ENCODE peak calls at places on chromosomes 12 and 14, in six cellular contexts. W is brain microvascular endothelial cell, O is choroid plexus epithelial cell, P is glutamatergic neuron, Y is HepG2, J is Panc1. H is an unnamed sample.

GRCh38 chr14:60311417-60311816 is 62.4 kb downstream of the PPM1A start:
- DNase-seq in W (peak), O (peak), P (no peak), Y (no peak), J (no peak), H (no peak)

GRCh38 chr12:100794441-100795192 is at the start of gene ANO4:
- DNase-seq in W (no peak), O (peak), P (peak), Y (no peak), J (no peak), H (peak)

GRCh38 chr14:79448922-79449321 is 762.4 kb downstream of the DIO2 start:
- DNase-seq in W (no peak), O (no peak), P (no peak), Y (no peak), J (no peak), H (no peak)

GRCh38 chr12:116863275-116863767 is 17.9 kb downstream of the HRK start:
- DNase-seq in W (peak), O (peak), P (no peak), Y (peak), J (no peak), H (no peak)

GRCh38 chr14:54890794-54891193 is 11.8 kb downstream of the GCH1 start:
- DNase-seq in W (no peak), O (no peak), P (no peak), Y (no peak), J (no peak), H (no peak)

GRCh38 chr12:69885656-69886055 is 60.6 kb downstream of the MYRFL start:
- DNase-seq in W (no peak), O (no peak), P (no peak), Y (no peak), J (no peak), H (no peak)

GRCh38 chr14:68649461-68650189 is 143.2 kb downstream of the ZFP36L1 start:
- DNase-seq in W (no peak), O (no peak), P (no peak), Y (no peak), J (no peak), H (no peak)

GRCh38 chr12:115351513-115352077 is 667.6 kb upstream of the TBX3 start:
- DNase-seq in W (no peak), O (peak), P (no peak), Y (no peak), J (no peak), H (no peak)

GRCh38 chr14:61609143-61609851 is 86.0 kb upstream of the HIF1A start:
- DNase-seq in W (no peak), O (peak), P (peak), Y (peak), J (no peak), H (peak)

GRCh38 chr12:50251619-50252300 is 31.6 kb downstream of the LIMA1 start:
- DNase-seq in W (no peak), O (peak), P (no peak), Y (no peak), J (no peak), H (no peak)

GRCh38 chr12:12890815-12891645 is at the start of gene GPRC5A:
- DNase-seq in W (peak), O (peak), P (peak), Y (peak), J (peak), H (peak)

GRCh38 chr12:91111366-91112321 is at the start of gene LUM:
- DNase-seq in W (peak), O (peak), P (no peak), Y (no peak), J (no peak), H (no peak)

GRCh38 chr12:28966049-28966778 is 182.9 kb upstream of the FAR2 start:
- DNase-seq in W (no peak), O (peak), P (no peak), Y (no peak), J (no peak), H (no peak)

GRCh38 chr14:92586001-92586947 is 72.7 kb downstream of the RIN3 start:
- DNase-seq in W (peak), O (peak), P (no peak), Y (no peak), J (no peak), H (no peak)

GRCh38 chr14:93318927-93319326 is 13.9 kb downstream of the BTBD7 start:
- DNase-seq in W (peak), O (peak), P (no peak), Y (no peak), J (no peak), H (no peak)

GRCh38 chr12:131013118-131013517 is 59.4 kb downstream of the ADGRD1 start:
- DNase-seq in W (no peak), O (no peak), P (no peak), Y (no peak), J (no peak), H (no peak)

GRCh38 chr14:29892327-29892726 is 35.3 kb downstream of the PRKD1 start:
- DNase-seq in W (no peak), O (peak), P (no peak), Y (no peak), J (no peak), H (no peak)

GRCh38 chr14:69828372-69828771 is 31.3 kb upstream of the SLC10A1 start:
- DNase-seq in W (no peak), O (no peak), P (no peak), Y (no peak), J (no peak), H (no peak)

GRCh38 chr14:106024983-106025604 is 498.7 kb downstream of the TMEM121 start:
- DNase-seq in W (no peak), O (no peak), P (no peak), Y (no peak), J (no peak), H (no peak)

GRCh38 chr12:14993537-14994266 is 20.9 kb downstream of the PDE6H start:
- DNase-seq in W (peak), O (peak), P (no peak), Y (no peak), J (no peak), H (no peak)

GRCh38 chr14:102389261-102389660 is 26.5 kb downstream of the TECPR2 start:
- DNase-seq in W (no peak), O (no peak), P (no peak), Y (no peak), J (no peak), H (no peak)

GRCh38 chr14:37587881-37588666 is 7.0 kb downstream of the FOXA1 start:
- DNase-seq in W (no peak), O (no peak), P (peak), Y (peak), J (no peak), H (no peak)

DNA sequence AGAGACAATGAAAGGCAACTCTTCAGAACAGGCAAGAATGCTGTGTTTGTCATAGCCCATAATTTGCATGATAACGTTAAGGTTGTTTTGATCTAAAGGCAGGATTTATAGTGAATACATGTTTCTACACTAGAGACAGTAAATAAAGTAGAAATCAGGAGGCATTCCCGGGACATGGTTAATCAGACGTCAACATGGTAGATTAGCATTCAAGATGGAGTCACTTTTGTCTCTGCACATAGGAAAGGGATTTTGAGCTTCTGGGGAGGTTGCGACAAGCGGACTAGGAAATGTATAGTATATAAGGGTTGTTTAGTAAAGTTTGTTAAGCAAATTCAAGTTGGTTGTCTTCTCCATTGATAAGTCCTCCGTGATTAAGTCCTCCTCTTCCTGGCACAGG is 2.8 kb upstream of the RNASE1 start:
- DNase-seq in W (no peak), O (no peak), P (no peak), Y (no peak), J (no peak), H (no peak)
- TF ChIP-seq CTCF in W (no peak), O (no peak), P (no peak), Y (no peak), J (no peak), H (no peak)

GRCh38 chr14:28596336-28596735 is 170.3 kb upstream of the FOXG1 start:
- DNase-seq in W (peak), O (peak), P (no peak), Y (no peak), J (no peak), H (no peak)
- TF ChIP-seq CTCF in W (peak), O (no peak), P (no peak), Y (no peak), J (no peak), H (no peak)

GRCh38 chr14:72291908-72292688 is 359.9 kb downstream of the RGS6 start:
- DNase-seq in W (peak), O (peak), P (no peak), Y (peak), J (peak), H (peak)
- TF ChIP-seq CTCF in W (peak), O (peak), P (peak), Y (peak), J (peak), H (peak)

GRCh38 chr12:11804130-11804529 is 154.7 kb downstream of the ETV6 start:
- DNase-seq in W (no peak), O (no peak), P (no peak), Y (no peak), J (no peak), H (no peak)

GRCh38 chr12:11801643-11802042 is 152.2 kb downstream of the ETV6 start:
- DNase-seq in W (no peak), O (no peak), P (no peak), Y (no peak), J (no peak), H (no peak)

GRCh38 chr12:11807453-11807852 is 158.0 kb downstream of the ETV6 start:
- DNase-seq in W (no peak), O (no peak), P (no peak), Y (no peak), J (no peak), H (no peak)

GRCh38 chr12:11805680-11806079 is 156.2 kb downstream of the ETV6 start:
- DNase-seq in W (no peak), O (no peak), P (no peak), Y (peak), J (no peak), H (no peak)

GRCh38 chr12:11805043-11805442 is 155.6 kb downstream of the ETV6 start:
- DNase-seq in W (no peak), O (no peak), P (no peak), Y (no peak), J (no peak), H (no peak)
- TF ChIP-seq CTCF in W (peak), O (peak), P (no peak), Y (no peak), J (peak), H (peak)

GRCh38 chr12:42706331-42706730 is 116.8 kb upstream of the PRICKLE1 start:
- DNase-seq in W (no peak), O (peak), P (no peak), Y (no peak), J (no peak), H (no peak)

GRCh38 chr12:42704810-42705401 is 115.4 kb upstream of the PRICKLE1 start:
- DNase-seq in W (no peak), O (no peak), P (no peak), Y (no peak), J (no peak), H (no peak)

GRCh38 chr12:42707312-42707711 is 117.8 kb upstream of the PRICKLE1 start:
- DNase-seq in W (no peak), O (no peak), P (no peak), Y (no peak), J (no peak), H (no peak)

GRCh38 chr12:42704340-42704739 is 114.8 kb upstream of the PRICKLE1 start:
- DNase-seq in W (no peak), O (no peak), P (no peak), Y (no peak), J (no peak), H (no peak)

DNA sequence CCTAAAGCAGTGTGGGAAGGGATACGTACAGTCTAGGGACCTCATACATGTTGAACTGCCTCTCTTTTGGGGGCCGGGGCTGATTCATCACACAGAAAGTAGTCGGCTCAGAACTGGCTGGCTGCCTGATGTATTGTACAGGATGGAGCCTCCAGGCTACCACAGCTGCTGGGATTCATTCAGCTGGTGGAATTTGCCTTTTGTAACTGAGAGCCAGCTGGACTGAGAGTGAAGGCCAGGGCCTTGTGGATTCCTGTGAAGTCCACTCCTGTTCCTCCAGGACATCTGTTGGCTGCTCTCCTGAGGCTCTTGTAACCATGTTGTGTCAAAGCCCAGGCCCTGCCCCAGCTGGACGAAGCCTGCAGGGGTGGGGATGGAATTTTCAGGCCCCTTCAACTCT is 116.3 kb upstream of the PRICKLE1 start:
- DNase-seq in W (peak), O (peak), P (peak), Y (no peak), J (no peak), H (peak)
- TF ChIP-seq CTCF in W (no peak), O (no peak), P (no peak), Y (no peak), J (no peak), H (no peak)

GRCh38 chr12:27524839-27525238 is 833 bp downstream of the PPFIBP1 start:
- DNase-seq in W (no peak), O (no peak), P (no peak), Y (no peak), J (no peak), H (no peak)
- TF ChIP-seq CTCF in W (no peak), O (peak), P (no peak), Y (no peak), J (no peak), H (peak)

DNA sequence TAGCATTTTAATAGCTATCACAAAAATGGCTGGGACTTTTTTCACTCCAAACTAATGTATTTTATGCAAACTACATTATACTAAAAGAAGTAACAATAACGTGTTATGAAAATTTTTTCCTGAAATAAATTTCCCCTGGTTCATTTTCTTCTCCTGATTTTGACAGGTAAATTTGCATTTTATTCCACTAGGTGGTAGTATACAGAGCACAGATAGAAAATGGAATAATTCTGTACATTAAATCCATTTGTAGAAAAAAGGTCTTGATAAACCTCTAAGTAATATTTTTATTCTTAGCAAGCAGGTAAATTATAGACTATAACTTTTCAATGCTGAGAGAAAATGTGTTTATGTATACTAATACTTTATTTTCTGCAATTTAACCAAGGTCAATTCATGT is 96.5 kb downstream of the BCAT1 start:
- DNase-seq in W (no peak), O (peak), P (no peak), Y (no peak), J (no peak), H (no peak)
- TF ChIP-seq CTCF in W (peak), O (peak), P (peak), Y (no peak), J (peak), H (peak)

DNA sequence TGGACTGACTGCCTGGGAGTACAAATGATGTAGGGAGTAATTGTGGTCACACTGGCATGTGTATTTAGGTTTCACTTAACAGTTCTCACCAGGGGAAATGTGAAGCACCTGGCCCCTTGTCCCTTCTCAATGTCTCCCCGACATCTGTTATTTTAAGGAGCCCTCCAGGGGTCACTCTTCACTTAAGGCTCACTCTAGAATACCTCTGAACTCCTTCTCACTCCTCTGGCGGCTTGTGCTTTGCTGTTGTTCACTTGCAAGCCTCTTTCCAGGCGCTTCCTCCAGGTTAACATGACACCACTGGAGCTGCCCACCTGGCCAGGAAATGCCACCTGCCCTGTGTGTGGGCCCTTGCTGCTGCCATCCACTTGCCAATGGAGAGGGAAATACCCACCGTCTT is 56.5 kb upstream of the GZMB start:
- DNase-seq in W (no peak), O (no peak), P (no peak), Y (no peak), J (no peak), H (no peak)
- TF ChIP-seq CTCF in W (no peak), O (no peak), P (no peak), Y (peak), J (no peak), H (no peak)

GRCh38 chr12:93125126-93125525 is 196.0 kb upstream of the EEA1 start:
- DNase-seq in W (no peak), O (no peak), P (no peak), Y (no peak), J (no peak), H (no peak)
- TF ChIP-seq CTCF in W (no peak), O (no peak), P (no peak), Y (no peak), J (no peak), H (no peak)